ENCODE peak calls at places on chromosomes 12 and 14, in six cellular contexts. H is EH, N is stomach, O is substantia nigra, X is hepatocyte, C is astrocyte of the spinal cord. P is an unnamed sample.

GRCh38 chr12:64782181-64782580 is 23.0 kb upstream of the GNS start:
- DNase-seq in H (no peak), C (no peak), X (no peak), O (no peak), N (no peak), P (no peak)

GRCh38 chr12:52210186-52210924 is 18.5 kb upstream of the KRT80 start:
- DNase-seq in C (no peak), X (no peak), O (no peak), N (no peak), H (peak), P (no peak)

GRCh38 chr12:54658306-54659264 is 10.4 kb upstream of the DCD start:
- DNase-seq in O (no peak), H (peak), C (no peak), X (peak), N (peak), P (no peak)

GRCh38 chr14:106530423-106531107 is 1004.2 kb downstream of the TMEM121 start:
- DNase-seq in C (no peak), H (no peak), X (no peak), N (no peak), O (no peak), P (no peak)

GRCh38 chr12:56933826-56934625 is at the start of gene SDR9C7:
- DNase-seq in X (no peak), H (no peak), C (no peak), O (no peak), N (no peak), P (no peak)

GRCh38 chr12:117063162-117063911 is 35.9 kb downstream of the TESC start:
- DNase-seq in H (no peak), X (no peak), C (no peak), N (no peak), O (peak), P (no peak)

GRCh38 chr14:91154851-91155625 is 41.2 kb downstream of the DGLUCY start:
- DNase-seq in N (peak), H (peak), O (no peak), X (peak), C (peak), P (no peak)

GRCh38 chr12:46546634-46547273 is 174.2 kb upstream of the SLC38A2 start:
- DNase-seq in C (no peak), O (no peak), N (no peak), H (peak), X (no peak), P (no peak)

GRCh38 chr12:24728366-24728765 is 220.5 kb downstream of the BCAT1 start:
- DNase-seq in X (peak), O (no peak), C (peak), N (no peak), H (peak), P (no peak)

GRCh38 chr14:21940887-21941855 is 267.6 kb upstream of the OR4E1 start:
- DNase-seq in X (peak), C (peak), O (no peak), H (no peak), N (no peak), P (no peak)

GRCh38 chr12:122368361-122369073 is 54.0 kb downstream of the CLIP1 start:
- DNase-seq in O (no peak), C (peak), X (peak), N (no peak), H (peak), P (peak)

GRCh38 chr14:23068792-23069412 is 11.6 kb upstream of the CDH24 start:
- DNase-seq in H (peak), X (peak), N (peak), O (no peak), C (peak), P (peak)

GRCh38 chr12:31591308-31591901 is 469 bp upstream of the DENND5B start:
- DNase-seq in X (peak), H (peak), N (no peak), O (no peak), C (peak), P (no peak)

GRCh38 chr14:100107236-100107635 is 42.0 kb downstream of the EVL start:
- DNase-seq in C (no peak), N (no peak), O (no peak), H (no peak), X (no peak), P (no peak)

GRCh38 chr14:35155962-35156361 is 33.6 kb downstream of the PRORP start:
- DNase-seq in C (peak), N (no peak), O (no peak), X (peak), H (peak), P (peak)

GRCh38 chr12:100473716-100474150 is at the start of gene NR1H4:
- DNase-seq in H (peak), O (no peak), X (no peak), N (no peak), C (peak), P (no peak)

GRCh38 chr12:91920740-91921139 is 224.9 kb downstream of the BTG1 start:
- DNase-seq in O (no peak), C (no peak), X (no peak), H (no peak), N (no peak), P (no peak)

GRCh38 chr12:122853582-122854245 is 18.5 kb downstream of the HIP1R start:
- DNase-seq in H (no peak), X (no peak), C (no peak), O (no peak), N (no peak), P (no peak)

GRCh38 chr12:5391638-5392037 is 40.3 kb upstream of the NTF3 start:
- DNase-seq in X (peak), C (no peak), O (no peak), H (peak), N (no peak), P (no peak)

GRCh38 chr12:121806556-121807308 is 2.9 kb downstream of the SETD1B start:
- DNase-seq in N (no peak), C (peak), H (peak), O (no peak), X (peak), P (no peak)

GRCh38 chr12:119980247-119980646 is 8.8 kb upstream of the BICDL1 start:
- DNase-seq in N (no peak), O (no peak), H (no peak), X (no peak), C (no peak), P (no peak)

GRCh38 chr12:11652351-11653040 is 3.0 kb downstream of the ETV6 start:
- DNase-seq in H (peak), O (no peak), C (peak), N (peak), X (peak), P (no peak)

GRCh38 chr12:49644620-49644994 is 21.2 kb downstream of the PRPF40B start:
- DNase-seq in C (peak), O (peak), N (peak), X (peak), H (peak), P (no peak)

GRCh38 chr12:96063046-96063445 is 27.7 kb upstream of the LTA4H start:
- DNase-seq in H (peak), N (no peak), C (peak), O (no peak), X (no peak), P (peak)

GRCh38 chr12:88325076-88325827 is 183.1 kb downstream of the TMTC3 start:
- DNase-seq in X (peak), C (peak), O (no peak), N (no peak), H (peak), P (no peak)

GRCh38 chr14:34356267-34356660 is 105.8 kb downstream of the SPTSSA start:
- DNase-seq in X (no peak), N (no peak), H (peak), O (no peak), C (no peak), P (peak)

GRCh38 chr12:106323537-106323936 is 21.0 kb downstream of the TCP11L2 start:
- DNase-seq in X (no peak), H (no peak), C (no peak), N (no peak), O (no peak), P (no peak)

P was measured in SK-N-MC.